ENCODE peak calls at places on chromosomes 2 and 18, in four cellular contexts. V, K, Y and S are unnamed samples.

GRCh38 chr2:186641807-186642321 is 52.0 kb upstream of the FAM171B start:
- DNase-seq in V (peak), K (peak), Y (peak), S (peak)

GRCh38 chr2:190404487-190404886 is 3.7 kb upstream of the MFSD6 start:
- DNase-seq in V (no peak), K (no peak), Y (no peak), S (no peak)

GRCh38 chr2:210442869-210443268 is 33.7 kb downstream of the LANCL1 start:
- DNase-seq in V (no peak), K (peak), Y (no peak), S (no peak)

GRCh38 chr2:159755788-159756187 is 42.2 kb downstream of the CD302 start:
- DNase-seq in V (no peak), K (peak), Y (peak), S (peak)

GRCh38 chr2:167771628-167772027 is 475.8 kb downstream of the STK39 start:
- DNase-seq in V (no peak), K (no peak), Y (no peak), S (no peak)

GRCh38 chr18:48621240-48621639 is 82.4 kb downstream of the CTIF start:
- DNase-seq in V (peak), K (no peak), Y (no peak), S (no peak)

GRCh38 chr2:230864605-230865323 is at the start of gene ITM2C:
- DNase-seq in V (peak), K (peak), Y (peak), S (peak)

GRCh38 chr18:50857694-50858093 is 21.2 kb upstream of the ME2 start:
- DNase-seq in V (no peak), K (no peak), Y (no peak), S (no peak)

GRCh38 chr18:54147439-54147838 is 77.0 kb downstream of the MBD2 start:
- DNase-seq in V (no peak), K (no peak), Y (peak), S (no peak)

GRCh38 chr2:2866459-2866858 is 511.2 kb downstream of the EIPR1 start:
- DNase-seq in V (no peak), K (no peak), Y (no peak), S (no peak)

GRCh38 chr2:111049792-111050640 is 70.7 kb upstream of the BCL2L11 start:
- DNase-seq in V (no peak), K (no peak), Y (no peak), S (peak)

GRCh38 chr2:119240311-119241204 is 16.9 kb downstream of the STEAP3 start:
- DNase-seq in V (peak), K (peak), Y (peak), S (peak)

GRCh38 chr18:35409921-35410320 is 32.8 kb upstream of the ZNF396 start:
- DNase-seq in V (no peak), K (no peak), Y (no peak), S (no peak)

GRCh38 chr18:59592624-59593023 is 104.6 kb downstream of the CCBE1 start:
- DNase-seq in V (no peak), K (no peak), Y (no peak), S (no peak)

GRCh38 chr2:145692971-145693478 is 1173.1 kb upstream of the ZEB2 start:
- DNase-seq in V (peak), K (no peak), Y (no peak), S (no peak)

GRCh38 chr2:115574667-115575066 is 1132.2 kb downstream of the DPP10 start:
- DNase-seq in V (no peak), K (no peak), Y (no peak), S (no peak)

GRCh38 chr2:206708286-206708685 is 9.9 kb downstream of the DYTN start:
- DNase-seq in V (no peak), K (no peak), Y (no peak), S (no peak)

GRCh38 chr2:225002039-225002655 is 40.1 kb downstream of the DOCK10 start:
- DNase-seq in V (peak), K (peak), Y (peak), S (peak)

GRCh38 chr2:31813016-31813415 is 197.8 kb downstream of the MEMO1 start:
- DNase-seq in V (no peak), K (no peak), Y (no peak), S (no peak)

GRCh38 chr2:133972786-133973185 is 281.1 kb upstream of the MGAT5 start:
- DNase-seq in V (peak), K (no peak), Y (no peak), S (no peak)

GRCh38 chr18:44937985-44938384 is 257.3 kb downstream of the SETBP1 start:
- DNase-seq in V (no peak), K (no peak), Y (peak), S (no peak)

GRCh38 chr2:176080540-176081355 is 3.0 kb downstream of the EVX2 start:
- DNase-seq in V (no peak), K (no peak), Y (peak), S (no peak)

GRCh38 chr18:8713691-8714090 is 8.3 kb downstream of the MTCL1 start:
- DNase-seq in V (no peak), K (no peak), Y (no peak), S (no peak)

GRCh38 chr18:78733762-78734613 is 245.6 kb upstream of the SALL3 start:
- DNase-seq in V (no peak), K (no peak), Y (no peak), S (no peak)

GRCh38 chr2:143954208-143954607 is 565.7 kb downstream of the ZEB2 start:
- DNase-seq in V (peak), K (no peak), Y (no peak), S (no peak)

GRCh38 chr2:241843321-241844065 is 15.2 kb downstream of the PDCD1 start:
- DNase-seq in V (no peak), K (peak), Y (no peak), S (no peak)

GRCh38 chr2:96953611-96954489 is 32.5 kb downstream of the FAM178B start:
- DNase-seq in V (no peak), K (no peak), Y (peak), S (no peak)

GRCh38 chr18:70422061-70422965 is 133.5 kb downstream of the SOCS6 start:
- DNase-seq in V (peak), K (peak), Y (peak), S (no peak)

GRCh38 chr18:74278058-74278457 is 13.7 kb downstream of the CYB5A start:
- DNase-seq in V (no peak), K (no peak), Y (peak), S (no peak)

GRCh38 chr2:43220982-43221659 is 5.3 kb downstream of the ZFP36L2 start:
- DNase-seq in V (peak), K (no peak), Y (peak), S (no peak)